ENCODE peak calls at places on chromosomes 4 and X, in five cellular contexts. X is aorta; W is activated CD4-positive, CD25-positive, alpha-beta regulatory T cell treated with anti-CD3 and anti-CD28 coated beads, Interleukin-2, amount 50 U/mL, for 72 hours; L is AG09319; E is K562. Q is an unnamed sample.

GRCh38 chrX:2385224-2385623 is 115.6 kb downstream of the DHRSX start:
- DNase-seq in E (no peak), L (no peak), X (no peak), W (no peak), Q (peak)

GRCh38 chrX:22203186-22203585 is 69.5 kb upstream of the CBLL2 start:
- DNase-seq in X (no peak), L (no peak), E (no peak), W (no peak), Q (no peak)

GRCh38 chrX:3526749-3527148 is 180.3 kb upstream of the MXRA5 start:
- DNase-seq in L (no peak), W (no peak), E (no peak), X (no peak), Q (peak)

GRCh38 chr4:6749340-6750171 is 33.0 kb upstream of the KIAA0232 start:
- DNase-seq in X (peak), L (no peak), W (no peak), E (peak), Q (peak)

GRCh38 chrX:120769576-120770341 is 105.9 kb downstream of the CT47B1 start:
- DNase-seq in E (no peak), X (no peak), W (no peak), L (peak), Q (peak)

GRCh38 chr4:147733614-147734344 is 1.9 kb downstream of the ARHGAP10 start:
- DNase-seq in E (no peak), W (no peak), L (no peak), X (no peak), Q (peak)

GRCh38 chrX:39525758-39526157 is 572.0 kb downstream of the BCOR start:
- DNase-seq in X (no peak), L (no peak), W (no peak), E (no peak), Q (no peak)

GRCh38 chrX:24235084-24235710 is 78.7 kb downstream of the SUPT20HL2 start:
- DNase-seq in W (no peak), X (no peak), L (no peak), E (no peak), Q (no peak)

GRCh38 chrX:91434351-91435168 is at the start of gene PABPC5:
- DNase-seq in L (peak), X (peak), E (no peak), W (no peak), Q (no peak)

GRCh38 chr4:94276204-94276603 is 66.4 kb downstream of the HPGDS start:
- DNase-seq in W (no peak), L (no peak), X (no peak), E (no peak), Q (no peak)

GRCh38 chr4:39227906-39228305 is 45.6 kb downstream of the WDR19 start:
- DNase-seq in L (no peak), X (no peak), W (no peak), E (no peak), Q (no peak)

GRCh38 chr4:1567808-1568581 is 116.1 kb downstream of the FAM53A start:
- DNase-seq in X (peak), L (no peak), E (peak), W (no peak), Q (no peak)